ENCODE peak calls at places on chromosomes 11 and 22, in five cellular contexts. L is dorsolateral prefrontal cortex, B is A673, X is neural progenitor cell, I is WTC11. Q is an unnamed sample.

GRCh38 chr11:45646275-45646970 is 19.0 kb downstream of the CHST1 start:
- DNase-seq in X (peak; percentile 36), B (peak; percentile 59), I (no peak), L (no peak), Q (no peak)

GRCh38 chr11:111001091-111001430 is 244.5 kb upstream of the POU2AF2 start:
- DNase-seq in L (no peak), B (no peak), I (no peak), X (no peak), Q (no peak)

GRCh38 chr11:93654266-93654665 is 7.2 kb upstream of the CEP295 start:
- DNase-seq in X (no peak), B (no peak), L (no peak), I (no peak), Q (no peak)

GRCh38 chr22:46088541-46089311 is 61.6 kb upstream of the PPARA start:
- DNase-seq in X (no peak), B (no peak), I (no peak), L (peak; percentile 70), Q (no peak)

GRCh38 chr11:65314501-65315203 is at the start of gene CDC42EP2:
- DNase-seq in X (peak; percentile 97), I (peak; percentile 87), B (peak; percentile 85), L (peak; percentile 72), Q (no peak)

GRCh38 chr22:22936190-22936914 is 48.7 kb downstream of the IGLL5 start:
- DNase-seq in L (no peak), X (no peak), B (no peak), I (no peak), Q (no peak)

GRCh38 chr11:62796281-62796680 is 4.5 kb upstream of the TMEM223 start:
- DNase-seq in I (no peak), L (no peak), X (no peak), B (no peak), Q (no peak)

GRCh38 chr22:45490836-45491235 is 11.8 kb upstream of the FBLN1 start:
- DNase-seq in L (no peak), X (no peak), B (no peak), I (no peak), Q (no peak)

GRCh38 chr11:25943031-25943430 is 388.9 kb upstream of the ANO3 start:
- DNase-seq in I (no peak), L (no peak), B (no peak), X (no peak), Q (no peak)

GRCh38 chr11:48122246-48122645 is 94.4 kb upstream of the OR4B1 start:
- DNase-seq in X (no peak), B (no peak), L (no peak), I (no peak), Q (no peak)

GRCh38 chr11:17907046-17907445 is 105.8 kb downstream of the SERGEF start:
- DNase-seq in I (no peak), B (no peak), L (no peak), X (no peak), Q (no peak)

GRCh38 chr11:17905477-17905876 is 107.4 kb downstream of the SERGEF start:
- DNase-seq in B (no peak), I (no peak), X (no peak), L (no peak), Q (no peak)

GRCh38 chr11:17906436-17906835 is 106.4 kb downstream of the SERGEF start:
- DNase-seq in L (peak; percentile 93), X (peak; percentile 75), I (peak; percentile 87), B (no peak), Q (no peak)
- TF ChIP-seq CTCF in L (peak; percentile 40), X (peak; percentile 56), I (no peak), B (peak; percentile 43), Q (no peak)

GRCh38 chr11:20873054-20873453 is 203.7 kb downstream of the NELL1 start:
- DNase-seq in X (peak; percentile 79), I (peak; percentile 61), B (peak; percentile 58), L (no peak), Q (no peak)
- TF ChIP-seq CTCF in X (peak; percentile 77), I (peak; percentile 46), B (peak; percentile 61), L (peak; percentile 30), Q (no peak)

GRCh38 chr11:66818231-66818955 is 24.8 kb upstream of the RCE1 start:
- DNase-seq in I (no peak), X (no peak), L (no peak), B (no peak), Q (no peak)

GRCh38 chr11:66809592-66809991 is 33.6 kb upstream of the RCE1 start:
- DNase-seq in I (no peak), L (no peak), X (no peak), B (no peak), Q (no peak)

GRCh38 chr11:66815646-66816045 is 27.6 kb upstream of the RCE1 start:
- DNase-seq in B (no peak), L (no peak), X (no peak), I (no peak), Q (no peak)

GRCh38 chr11:66810576-66811185 is 32.6 kb upstream of the RCE1 start:
- DNase-seq in B (no peak), L (no peak), I (no peak), X (no peak), Q (no peak)

DNA sequence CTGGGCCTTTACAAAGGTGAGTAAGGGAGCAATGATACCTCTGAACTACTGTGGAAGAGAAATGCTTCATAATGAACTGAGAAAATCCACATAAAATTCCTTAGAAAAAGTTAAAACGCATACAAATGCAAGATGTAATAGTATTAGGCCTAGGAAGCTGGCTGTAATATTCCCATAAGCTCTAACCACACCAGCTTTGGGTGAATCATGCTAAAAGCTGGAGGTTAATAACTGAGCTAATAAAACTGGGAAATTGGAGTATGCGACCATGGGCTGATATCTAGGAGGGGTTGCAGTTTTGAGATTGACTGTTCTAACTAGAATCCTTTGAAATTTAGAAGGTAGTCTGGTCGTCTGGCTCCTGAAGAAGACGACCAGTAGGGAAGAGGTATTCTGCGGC is 28.6 kb upstream of the RCE1 start:
- DNase-seq in B (no peak), L (no peak), X (no peak), I (no peak), Q (no peak)
- TF ChIP-seq CTCF in B (no peak), L (no peak), X (no peak), I (no peak), Q (no peak)

DNA sequence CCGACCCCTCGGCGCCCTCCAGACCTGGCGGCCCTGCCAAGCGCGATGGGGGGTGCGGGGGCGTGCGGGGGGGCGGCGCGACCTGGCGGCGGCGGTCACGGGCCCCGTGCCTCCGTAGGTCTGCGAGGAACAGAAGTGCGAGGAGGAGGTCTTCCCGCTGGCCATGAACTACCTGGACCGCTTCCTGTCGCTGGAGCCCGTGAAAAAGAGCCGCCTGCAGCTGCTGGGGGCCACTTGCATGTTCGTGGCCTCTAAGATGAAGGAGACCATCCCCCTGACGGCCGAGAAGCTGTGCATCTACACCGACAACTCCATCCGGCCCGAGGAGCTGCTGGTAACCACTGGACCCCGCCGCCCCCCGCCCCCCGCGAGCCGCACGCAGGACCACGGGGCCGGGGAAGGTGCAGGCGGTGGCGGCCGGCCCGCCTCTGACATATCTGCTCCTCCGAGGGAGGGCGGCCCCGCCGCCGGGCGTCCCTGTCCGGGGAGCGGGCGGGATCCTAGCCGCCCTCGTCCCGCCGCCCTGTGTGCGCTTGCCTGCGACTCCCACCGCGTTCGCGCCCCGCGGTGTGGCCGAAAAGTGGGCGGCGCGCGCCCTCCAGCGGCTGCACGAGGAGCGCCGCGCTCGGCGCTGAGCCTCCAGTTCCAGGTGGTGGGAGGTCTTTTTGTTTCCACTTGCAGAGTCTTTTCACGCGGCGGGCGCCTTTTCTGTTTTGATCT is 2.1 kb downstream of the CCND1 start:
- DNase-seq in B (peak; percentile 92), X (peak; percentile 93), L (peak; percentile 68), I (peak; percentile 77), Q (no peak)
- TF ChIP-seq CTCF in B (peak; percentile 82), X (peak; percentile 92), L (peak; percentile 97), I (peak; percentile 92), Q (peak; percentile 89)

GRCh38 chr22:29268511-29269229 is 602 bp downstream of the EWSR1 start:
- DNase-seq in X (peak; percentile 86), L (peak; percentile 67), I (peak; percentile 61), B (peak; percentile 68), Q (no peak)

GRCh38 chr22:29267462-29267857 is 321 bp downstream of the RHBDD3 start:
- DNase-seq in L (no peak), I (no peak), B (no peak), X (no peak), Q (no peak)

GRCh38 chr22:29269230-29269604 is 1.1 kb downstream of the EWSR1 start:
- DNase-seq in L (no peak), X (no peak), B (no peak), I (no peak), Q (no peak)

GRCh38 chr22:29266564-29267461 is 968 bp downstream of the RHBDD3 start:
- DNase-seq in B (no peak), X (peak; percentile 55), L (no peak), I (no peak), Q (no peak)

GRCh38 chr22:29267858-29268510 is at the start of the genes EWSR1 and RHBDD3:
- DNase-seq in L (peak; percentile 90), X (peak; percentile 97), B (peak; percentile 97), I (peak; percentile 91), Q (peak; percentile 90)
- TF ChIP-seq CTCF in L (no peak), X (no peak), B (no peak), I (no peak), Q (no peak)

GRCh38 chr22:34080501-34080900 is 160.2 kb upstream of the LARGE1 start:
- DNase-seq in B (no peak), I (no peak), X (no peak), L (no peak), Q (no peak)
- TF ChIP-seq CTCF in B (no peak), I (no peak), X (no peak), L (no peak), Q (no peak)

GRCh38 chr11:126991596-126991995 is 9.0 kb downstream of the KIRREL3 start:
- DNase-seq in I (no peak), X (no peak), B (no peak), L (no peak), Q (no peak)

GRCh38 chr11:126992804-126993111 is 7.8 kb downstream of the KIRREL3 start:
- DNase-seq in L (no peak), X (no peak), I (no peak), B (no peak), Q (no peak)

GRCh38 chr11:126989942-126990715 is 10.4 kb downstream of the KIRREL3 start:
- DNase-seq in I (peak; percentile 94), L (peak; percentile 88), X (peak; percentile 91), B (peak; percentile 83), Q (no peak)

GRCh38 chr11:126992065-126992803 is 8.3 kb downstream of the KIRREL3 start:
- DNase-seq in L (no peak), I (no peak), B (no peak), X (no peak), Q (no peak)

GRCh38 chr11:126990716-126991480 is 9.7 kb downstream of the KIRREL3 start:
- DNase-seq in X (no peak), I (no peak), L (peak; percentile 77), B (no peak), Q (no peak)
- TF ChIP-seq CTCF in X (peak; percentile 8), I (no peak), L (no peak), B (peak; percentile 18), Q (no peak)